ENCODE peak calls at places on chromosomes 3 and 15, in six cellular contexts. M is fibroblast of the aortic adventitia, X is choroid plexus epithelial cell, K is foreskin fibroblast, I is mucosa of descending colon, Q is cardiac muscle cell. F is an unnamed sample.
A peak's percentile ranks its signal among the peaks of the same experiment; 100 is the strongest.

GRCh38 chr3:45551214-45552010 is 43.1 kb upstream of the LIMD1 start:
- DNase-seq in X (peak; percentile 96), Q (no peak), M (peak; percentile 98), K (peak; percentile 99), I (peak; percentile 40), F (no peak)

GRCh38 chr3:108983051-108983450 is 29.4 kb upstream of the GUCA1C start:
- DNase-seq in M (no peak), X (no peak), K (no peak), I (no peak), Q (no peak), F (no peak)

GRCh38 chr3:100650651-100651611 is 41.5 kb downstream of the ADGRG7 start:
- DNase-seq in X (peak; percentile 80), K (peak; percentile 47), M (peak; percentile 61), I (no peak), Q (no peak), F (no peak)

GRCh38 chr3:34367521-34367920 is 569.1 kb downstream of the PDCD6IP start:
- DNase-seq in Q (no peak), I (no peak), M (no peak), X (no peak), K (no peak), F (no peak)

GRCh38 chr15:75043509-75044257 is 20.3 kb downstream of the PPCDC start:
- DNase-seq in K (peak; percentile 100), Q (no peak), M (peak; percentile 100), X (peak; percentile 100), I (peak; percentile 83), F (no peak)

GRCh38 chr3:72018339-72018984 is 233.5 kb upstream of the PROK2 start:
- DNase-seq in I (no peak), K (no peak), Q (peak; percentile 38), M (peak; percentile 18), X (peak; percentile 13), F (no peak)

GRCh38 chr3:66133050-66133757 is 87.6 kb upstream of the SLC25A26 start:
- DNase-seq in X (peak; percentile 70), M (peak; percentile 63), Q (no peak), I (no peak), K (peak; percentile 65), F (no peak)

GRCh38 chr3:4693620-4694019 is 200.5 kb downstream of the ITPR1 start:
- DNase-seq in K (no peak), M (no peak), Q (no peak), X (no peak), I (no peak), F (no peak)

GRCh38 chr15:38253448-38253847 is 812 bp downstream of the SPRED1 start:
- DNase-seq in I (peak; percentile 27), K (peak; percentile 64), M (peak; percentile 72), X (peak; percentile 71), Q (no peak), F (no peak)

GRCh38 chr3:125110016-125110875 is 54.4 kb upstream of the HEG1 start:
- DNase-seq in K (peak; percentile 87), X (peak; percentile 92), M (peak; percentile 97), Q (no peak), I (peak; percentile 25), F (no peak)

GRCh38 chr3:55879901-55880331 is 392.8 kb upstream of the WNT5A start:
- DNase-seq in I (no peak), M (no peak), K (no peak), Q (no peak), X (peak; percentile 74), F (no peak)

GRCh38 chr15:51970981-51971352 is 611 bp downstream of the LEO1 start:
- DNase-seq in I (no peak), K (no peak), X (no peak), M (no peak), Q (no peak), F (no peak)

GRCh38 chr3:24802614-24803013 is 308.0 kb upstream of the THRB start:
- DNase-seq in I (no peak), X (no peak), K (no peak), Q (no peak), M (no peak), F (no peak)

GRCh38 chr15:100866386-100867330 is 13.0 kb upstream of the ALDH1A3 start:
- DNase-seq in X (no peak), I (no peak), M (no peak), Q (no peak), K (no peak), F (no peak)

GRCh38 chr3:189841474-189842205 is 210.5 kb downstream of the TP63 start:
- DNase-seq in I (no peak), X (peak; percentile 36), Q (no peak), K (peak; percentile 7), M (peak; percentile 71), F (no peak)

GRCh38 chr3:108153451-108153981 is 62.7 kb upstream of the CD47 start:
- DNase-seq in Q (peak; percentile 46), K (peak; percentile 35), X (peak; percentile 90), I (peak; percentile 69), M (peak; percentile 70), F (peak; percentile 40)

DNA sequence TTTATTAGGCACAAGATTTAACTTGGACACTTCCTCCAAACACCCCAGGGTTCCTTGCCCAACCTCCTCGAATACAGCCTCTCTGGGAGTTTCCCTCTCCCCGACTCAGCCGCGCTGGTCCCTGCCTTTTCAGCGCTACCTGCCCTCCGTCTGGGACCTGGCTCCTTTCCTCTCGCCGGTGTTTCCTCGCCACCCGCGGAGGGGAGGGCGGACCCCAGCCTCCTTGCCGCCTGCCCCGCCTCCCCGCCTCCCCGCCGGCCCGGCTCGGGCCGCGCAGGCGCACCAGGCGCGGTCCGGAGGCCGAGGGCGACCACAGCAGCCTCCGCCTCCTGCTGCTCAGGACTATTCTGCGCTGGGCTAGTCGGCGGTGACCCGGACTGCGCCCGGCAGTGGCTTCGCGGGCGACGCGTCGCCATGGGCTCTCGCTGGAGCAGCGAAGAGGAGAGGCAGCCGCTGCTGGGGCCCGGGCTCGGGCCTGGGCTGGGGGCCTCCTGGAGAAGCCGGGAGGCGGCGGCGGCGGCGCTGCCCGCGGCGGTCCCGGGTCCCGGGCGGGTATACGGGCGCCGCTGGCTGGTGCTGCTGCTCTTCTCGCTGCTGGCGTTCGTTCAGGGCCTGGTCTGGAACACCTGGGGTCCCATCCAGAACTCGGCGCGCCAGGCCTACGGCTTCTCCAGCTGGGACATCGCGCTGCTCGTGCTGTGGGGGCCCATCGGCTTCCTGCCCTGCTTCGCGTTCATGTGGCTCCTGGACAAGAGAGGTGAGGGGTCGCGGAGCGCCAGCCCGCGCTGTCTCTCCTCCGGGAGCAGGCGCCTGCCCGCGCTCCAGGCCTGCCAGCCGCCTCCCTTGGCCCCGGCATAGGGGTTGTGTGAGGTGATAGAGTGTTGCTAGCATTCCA is at the start of gene SLC49A4:
- DNase-seq in K (peak; percentile 68), M (peak; percentile 59), I (peak; percentile 75), X (peak; percentile 88), Q (peak; percentile 88), F (peak; percentile 86)
- TF ChIP-seq CTCF in K (no peak), M (no peak), I (no peak), X (no peak), Q (peak; percentile 5), F (no peak)

DNA sequence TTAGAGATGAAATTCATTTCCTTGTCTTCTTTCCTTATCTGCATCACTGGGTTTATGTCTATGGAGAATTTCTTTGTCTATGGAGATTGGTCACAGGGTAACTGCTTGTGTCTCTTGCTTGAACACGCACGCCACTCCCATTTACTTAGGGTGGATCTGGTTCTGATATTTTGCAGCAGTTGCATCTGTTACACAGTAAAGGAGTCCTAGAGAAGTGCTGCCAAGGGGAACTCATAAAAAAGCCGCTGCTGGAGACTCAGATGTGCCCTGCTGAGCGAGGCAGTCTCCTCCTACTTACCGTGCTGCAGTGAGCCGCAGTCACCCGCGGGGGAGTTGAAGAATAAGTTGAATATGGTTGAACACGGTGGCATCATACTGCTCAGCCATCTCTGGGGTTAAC is 105.2 kb upstream of the KLHL25 start:
- DNase-seq in I (peak; percentile 30), X (no peak), M (no peak), K (no peak), Q (no peak), F (no peak)
- TF ChIP-seq CTCF in I (no peak), X (no peak), M (no peak), K (no peak), Q (no peak), F (no peak)

DNA sequence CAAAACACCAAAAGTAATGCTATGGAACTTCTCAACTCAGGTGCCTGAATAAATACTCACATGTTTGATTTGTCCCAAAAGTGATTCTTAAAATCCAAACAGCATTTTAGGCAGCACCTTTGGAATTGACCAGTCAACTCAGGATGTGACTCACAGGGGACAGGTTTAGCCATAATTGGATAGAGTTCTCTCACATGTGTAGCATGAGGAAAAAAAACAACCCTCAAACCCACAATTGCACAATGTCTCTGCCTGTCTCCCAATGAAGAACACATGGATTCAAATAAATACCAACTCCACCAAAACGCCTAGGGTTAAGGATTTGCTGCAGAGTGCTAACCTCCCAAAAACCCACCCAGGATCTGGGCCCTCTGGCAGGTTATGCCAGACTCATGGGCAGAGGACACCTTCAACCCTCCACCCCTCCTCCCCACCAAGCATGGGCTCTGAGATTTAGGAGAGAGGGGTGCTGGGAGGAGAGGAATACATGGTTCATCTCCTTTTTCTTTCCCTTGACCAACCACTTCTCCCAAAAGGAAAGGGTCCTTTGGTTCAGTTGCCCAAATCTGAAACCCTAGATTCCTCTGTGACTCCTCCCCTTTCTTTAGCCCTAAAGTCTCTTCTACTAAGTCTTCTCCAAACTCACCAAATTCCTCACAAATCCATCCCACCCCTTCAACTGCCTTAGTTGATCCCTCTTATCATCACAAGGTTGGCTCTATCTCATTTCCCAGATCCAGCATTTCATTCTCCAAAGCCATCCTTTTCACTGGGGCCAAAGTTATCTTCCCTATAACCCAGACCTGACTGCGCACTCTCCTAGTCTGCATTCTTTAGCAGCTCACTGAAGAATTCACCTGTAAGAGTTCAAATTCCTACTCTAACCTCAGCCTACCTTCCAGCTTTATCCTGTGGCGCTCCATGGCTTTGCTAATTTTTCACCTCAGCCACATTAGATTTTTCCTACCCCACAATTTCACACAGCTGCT is 7.7 kb downstream of the RYK start:
- DNase-seq in M (peak; percentile 88), X (peak; percentile 89), K (peak; percentile 87), I (no peak), Q (no peak), F (no peak)
- TF ChIP-seq CTCF in M (no peak), X (no peak), K (no peak), I (no peak), Q (no peak), F (no peak)

GRCh38 chr15:70853270-70853854 is 595 bp downstream of the LARP6 start:
- DNase-seq in X (peak; percentile 88), Q (no peak), I (no peak), K (peak; percentile 60), M (peak; percentile 83), F (peak; percentile 25)

GRCh38 chr15:70856177-70856883 is 2.4 kb upstream of the LARP6 start:
- DNase-seq in X (no peak), Q (no peak), M (peak; percentile 73), K (no peak), I (no peak), F (no peak)

GRCh38 chr15:70853855-70854668 is at the start of gene LARP6:
- DNase-seq in K (no peak), X (peak; percentile 45), M (peak; percentile 30), Q (peak; percentile 88), I (no peak), F (peak; percentile 64)

GRCh38 chr15:70855764-70856163 is 1.8 kb upstream of the LARP6 start:
- DNase-seq in K (no peak), Q (no peak), M (no peak), I (no peak), X (no peak), F (no peak)

DNA sequence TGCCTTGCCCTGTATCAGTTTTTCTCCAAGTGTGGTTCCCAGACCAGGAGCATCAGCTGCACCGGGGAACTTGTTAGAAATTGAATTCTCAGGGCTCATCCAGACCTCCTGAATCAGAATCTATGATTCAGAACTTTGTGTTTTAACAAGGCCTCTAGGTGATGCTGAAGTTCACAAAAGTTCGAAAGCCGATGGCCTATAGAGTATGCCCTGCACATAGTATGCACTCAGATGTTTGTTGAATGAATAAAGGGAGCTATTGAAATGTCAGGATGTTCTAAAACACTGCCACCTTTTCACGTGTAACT is 666 bp upstream of the LARP6 start:
- DNase-seq in I (no peak), K (no peak), M (peak; percentile 72), X (peak; percentile 72), Q (no peak), F (no peak)
- TF ChIP-seq CTCF in I (no peak), K (no peak), M (peak; percentile 41), X (peak; percentile 30), Q (peak; percentile 9), F (no peak)

F was measured in endothelial cell.